ENCODE peak calls at places on chromosome 14, in nine cellular contexts. One of them, this sample, is unnamed.

GRCh38 chr14:69042309-69043006 is 63.4 kb upstream of the ACTN1 start:
- DNase-seq in AG09309: no peak
- DNase-seq in fibroblast of mammary gland: no peak
- DNase-seq in lower lobe of right lung: no peak
- DNase-seq in lung: no peak
- DNase-seq in T47D: no peak
- DNase-seq in vagina: no peak
- DNase-seq in NCI-H2107: no peak
- DNase-seq in CD14-positive monocyte: no peak
- DNase-seq in this sample: no peak

GRCh38 chr14:99595034-99595433 is 9.0 kb downstream of the CCDC85C start:
- DNase-seq in AG09309: no peak
- DNase-seq in CD14-positive monocyte: no peak
- DNase-seq in NCI-H2107: no peak
- DNase-seq in lower lobe of right lung: no peak
- DNase-seq in T47D: no peak
- DNase-seq in lung: no peak
- DNase-seq in fibroblast of mammary gland: no peak
- DNase-seq in vagina: no peak
- DNase-seq in this sample: no peak

GRCh38 chr14:90348270-90348669 is 16.5 kb upstream of the NRDE2 start:
- DNase-seq in CD14-positive monocyte: no peak
- DNase-seq in fibroblast of mammary gland: no peak
- DNase-seq in lung: no peak
- DNase-seq in T47D: no peak
- DNase-seq in vagina: no peak
- DNase-seq in AG09309: no peak
- DNase-seq in lower lobe of right lung: no peak
- DNase-seq in NCI-H2107: no peak
- DNase-seq in this sample: no peak

GRCh38 chr14:72812292-72812851 is 81.5 kb downstream of the DPF3 start:
- DNase-seq in CD14-positive monocyte: no peak
- DNase-seq in fibroblast of mammary gland: no peak
- DNase-seq in NCI-H2107: no peak
- DNase-seq in vagina: no peak
- DNase-seq in lower lobe of right lung: no peak
- DNase-seq in lung: peak
- DNase-seq in T47D: peak
- DNase-seq in AG09309: no peak
- DNase-seq in this sample: no peak

GRCh38 chr14:35254736-35255135 is 37.4 kb upstream of the PSMA6 start:
- DNase-seq in fibroblast of mammary gland: no peak
- DNase-seq in AG09309: no peak
- DNase-seq in NCI-H2107: no peak
- DNase-seq in T47D: no peak
- DNase-seq in lung: no peak
- DNase-seq in vagina: no peak
- DNase-seq in lower lobe of right lung: no peak
- DNase-seq in CD14-positive monocyte: no peak
- DNase-seq in this sample: no peak

GRCh38 chr14:21652209-21652808 is 1.3 kb upstream of the OR4E2 start:
- DNase-seq in lung: no peak
- DNase-seq in NCI-H2107: no peak
- DNase-seq in fibroblast of mammary gland: no peak
- DNase-seq in AG09309: no peak
- DNase-seq in lower lobe of right lung: no peak
- DNase-seq in CD14-positive monocyte: no peak
- DNase-seq in vagina: no peak
- DNase-seq in T47D: no peak
- DNase-seq in this sample: no peak

GRCh38 chr14:94174622-94175402 is 690 bp downstream of the PPP4R4 start:
- DNase-seq in vagina: no peak
- DNase-seq in NCI-H2107: no peak
- DNase-seq in T47D: no peak
- DNase-seq in lower lobe of right lung: peak
- DNase-seq in fibroblast of mammary gland: no peak
- DNase-seq in AG09309: no peak
- DNase-seq in CD14-positive monocyte: no peak
- DNase-seq in lung: no peak
- DNase-seq in this sample: no peak

GRCh38 chr14:100680439-100681051 is 46.1 kb upstream of the DLK1 start:
- DNase-seq in NCI-H2107: no peak
- DNase-seq in T47D: no peak
- DNase-seq in lung: no peak
- DNase-seq in vagina: no peak
- DNase-seq in lower lobe of right lung: no peak
- DNase-seq in CD14-positive monocyte: no peak
- DNase-seq in fibroblast of mammary gland: peak
- DNase-seq in AG09309: peak
- DNase-seq in this sample: no peak

GRCh38 chr14:59055439-59056045 is 132.9 kb upstream of the DAAM1 start:
- DNase-seq in lower lobe of right lung: no peak
- DNase-seq in lung: peak
- DNase-seq in AG09309: peak
- DNase-seq in vagina: no peak
- DNase-seq in T47D: peak
- DNase-seq in NCI-H2107: no peak
- DNase-seq in fibroblast of mammary gland: peak
- DNase-seq in CD14-positive monocyte: no peak
- DNase-seq in this sample: peak

GRCh38 chr14:68785817-68786490 is 6.9 kb downstream of the ZFP36L1 start:
- DNase-seq in CD14-positive monocyte: no peak
- DNase-seq in lower lobe of right lung: no peak
- DNase-seq in NCI-H2107: no peak
- DNase-seq in fibroblast of mammary gland: peak
- DNase-seq in lung: no peak
- DNase-seq in vagina: peak
- DNase-seq in T47D: no peak
- DNase-seq in AG09309: no peak
- DNase-seq in this sample: no peak

GRCh38 chr14:63614964-63615363 is 26.7 kb downstream of the WDR89 start:
- DNase-seq in lower lobe of right lung: no peak
- DNase-seq in AG09309: no peak
- DNase-seq in CD14-positive monocyte: no peak
- DNase-seq in lung: no peak
- DNase-seq in T47D: no peak
- DNase-seq in vagina: no peak
- DNase-seq in NCI-H2107: no peak
- DNase-seq in fibroblast of mammary gland: peak
- DNase-seq in this sample: peak

GRCh38 chr14:91315844-91316267 is 71.4 kb upstream of the GPR68 start:
- DNase-seq in fibroblast of mammary gland: no peak
- DNase-seq in vagina: no peak
- DNase-seq in CD14-positive monocyte: peak
- DNase-seq in lower lobe of right lung: no peak
- DNase-seq in NCI-H2107: no peak
- DNase-seq in AG09309: no peak
- DNase-seq in lung: no peak
- DNase-seq in T47D: no peak
- DNase-seq in this sample: no peak

GRCh38 chr14:64688801-64689200 is 15.4 kb upstream of the PLEKHG3 start:
- DNase-seq in fibroblast of mammary gland: no peak
- DNase-seq in lower lobe of right lung: no peak
- DNase-seq in vagina: no peak
- DNase-seq in CD14-positive monocyte: no peak
- DNase-seq in lung: no peak
- DNase-seq in NCI-H2107: no peak
- DNase-seq in AG09309: no peak
- DNase-seq in T47D: no peak
- DNase-seq in this sample: no peak

GRCh38 chr14:92794961-92795360 is 856 bp downstream of the GOLGA5 start:
- DNase-seq in vagina: no peak
- DNase-seq in NCI-H2107: no peak
- DNase-seq in T47D: no peak
- DNase-seq in fibroblast of mammary gland: no peak
- DNase-seq in AG09309: no peak
- DNase-seq in lower lobe of right lung: no peak
- DNase-seq in CD14-positive monocyte: no peak
- DNase-seq in lung: no peak
- DNase-seq in this sample: no peak

GRCh38 chr14:22657861-22658260 is 13.7 kb upstream of the OR6J1 start:
- DNase-seq in vagina: no peak
- DNase-seq in lung: no peak
- DNase-seq in CD14-positive monocyte: no peak
- DNase-seq in NCI-H2107: no peak
- DNase-seq in fibroblast of mammary gland: peak
- DNase-seq in AG09309: no peak
- DNase-seq in lower lobe of right lung: no peak
- DNase-seq in T47D: no peak
- DNase-seq in this sample: peak

GRCh38 chr14:71371711-71372396 is 464.6 kb downstream of the PCNX1 start:
- DNase-seq in AG09309: no peak
- DNase-seq in lung: no peak
- DNase-seq in lower lobe of right lung: no peak
- DNase-seq in NCI-H2107: no peak
- DNase-seq in fibroblast of mammary gland: peak
- DNase-seq in vagina: no peak
- DNase-seq in T47D: no peak
- DNase-seq in CD14-positive monocyte: peak
- DNase-seq in this sample: no peak

GRCh38 chr14:64875350-64875749 is 4.4 kb downstream of the SPTB start:
- DNase-seq in CD14-positive monocyte: no peak
- DNase-seq in T47D: no peak
- DNase-seq in vagina: no peak
- DNase-seq in fibroblast of mammary gland: no peak
- DNase-seq in AG09309: no peak
- DNase-seq in NCI-H2107: no peak
- DNase-seq in lung: no peak
- DNase-seq in lower lobe of right lung: no peak
- DNase-seq in this sample: no peak

GRCh38 chr14:93219103-93219726 is 12.2 kb downstream of the UBR7 start:
- DNase-seq in AG09309: no peak
- DNase-seq in NCI-H2107: peak
- DNase-seq in lower lobe of right lung: no peak
- DNase-seq in fibroblast of mammary gland: peak
- DNase-seq in CD14-positive monocyte: no peak
- DNase-seq in T47D: peak
- DNase-seq in vagina: no peak
- DNase-seq in lung: no peak
- DNase-seq in this sample: peak

GRCh38 chr14:73238262-73238852 is 1.1 kb downstream of the PAPLN start:
- DNase-seq in NCI-H2107: no peak
- DNase-seq in T47D: peak
- DNase-seq in lower lobe of right lung: no peak
- DNase-seq in CD14-positive monocyte: no peak
- DNase-seq in fibroblast of mammary gland: peak
- DNase-seq in AG09309: no peak
- DNase-seq in lung: no peak
- DNase-seq in vagina: no peak
- DNase-seq in this sample: peak

GRCh38 chr14:103204852-103205540 is 81.7 kb downstream of the TNFAIP2 start:
- DNase-seq in vagina: no peak
- DNase-seq in AG09309: no peak
- DNase-seq in lower lobe of right lung: no peak
- DNase-seq in CD14-positive monocyte: no peak
- DNase-seq in T47D: no peak
- DNase-seq in NCI-H2107: no peak
- DNase-seq in fibroblast of mammary gland: peak
- DNase-seq in lung: no peak
- DNase-seq in this sample: no peak

This sample was measured in astrocyte of the cerebellum.